ENCODE peak calls at places on chromosomes 5 and 9, in eight cellular contexts. L, J, X, I, V, U, S and D are unnamed samples.

GRCh38 chr5:6729400-6730310 is 16.4 kb downstream of the TENT4A start:
- DNase-seq in L (no peak), J (peak; percentile 27), X (no peak), I (peak; percentile 54), V (no peak), U (peak; percentile 51), S (no peak), D (no peak)

GRCh38 chr5:107566537-107566875 is 104.2 kb downstream of the EFNA5 start:
- DNase-seq in L (no peak), J (no peak), X (no peak), I (no peak), V (no peak), U (no peak), S (no peak), D (no peak)

GRCh38 chr5:98605010-98605425 is 168.4 kb upstream of the RGMB start:
- DNase-seq in L (no peak), J (no peak), X (no peak), I (no peak), V (no peak), U (no peak), S (no peak), D (no peak)

GRCh38 chr5:174601937-174602336 is 122.4 kb upstream of the MSX2 start:
- DNase-seq in L (no peak), J (no peak), X (no peak), I (no peak), V (no peak), U (no peak), S (no peak), D (no peak)

GRCh38 chr5:84635235-84636055 is 250.8 kb upstream of the EDIL3 start:
- DNase-seq in L (no peak), J (no peak), X (no peak), I (no peak), V (no peak), U (no peak), S (no peak), D (no peak)

GRCh38 chr5:168295574-168296201 is 4.2 kb downstream of the WWC1 start:
- DNase-seq in L (peak; percentile 46), J (peak; percentile 66), X (no peak), I (no peak), V (no peak), U (peak; percentile 71), S (peak; percentile 81), D (peak; percentile 42)

GRCh38 chr9:108257387-108257786 is 598.4 kb downstream of the ACTL7B start:
- DNase-seq in L (no peak), J (no peak), X (no peak), I (no peak), V (no peak), U (no peak), S (no peak), D (no peak)

GRCh38 chr9:90274725-90275124 is 367.9 kb downstream of the DIRAS2 start:
- DNase-seq in L (no peak), J (no peak), X (no peak), I (no peak), V (no peak), U (no peak), S (no peak), D (no peak)

GRCh38 chr5:53430618-53431252 is 49.7 kb upstream of the FST start:
- DNase-seq in L (no peak), J (no peak), X (peak; percentile 53), I (no peak), V (no peak), U (no peak), S (no peak), D (no peak)

GRCh38 chr5:82367930-82368329 is 89.8 kb upstream of the RPS23 start:
- DNase-seq in L (no peak), J (no peak), X (no peak), I (no peak), V (no peak), U (no peak), S (no peak), D (no peak)

GRCh38 chr5:82365744-82366228 is 87.6 kb upstream of the RPS23 start:
- DNase-seq in L (no peak), J (no peak), X (peak; percentile 89), I (no peak), V (no peak), U (no peak), S (no peak), D (no peak)

GRCh38 chr5:82363524-82363923 is 85.4 kb upstream of the RPS23 start:
- DNase-seq in L (no peak), J (no peak), X (no peak), I (no peak), V (no peak), U (no peak), S (no peak), D (no peak)

GRCh38 chr5:82365026-82365425 is 86.9 kb upstream of the RPS23 start:
- DNase-seq in L (no peak), J (no peak), X (no peak), I (no peak), V (no peak), U (no peak), S (no peak), D (no peak)

GRCh38 chr5:82364497-82364896 is 86.3 kb upstream of the RPS23 start:
- DNase-seq in L (no peak), J (no peak), X (no peak), I (no peak), V (no peak), U (no peak), S (no peak), D (no peak)
- TF ChIP-seq CTCF in L (peak; percentile 59), J (peak; percentile 18), X (peak; percentile 54), I (peak; percentile 55), V (peak; percentile 55), U (no peak), S (no peak), D (no peak)

GRCh38 chr5:179862296-179862695 is 3.7 kb upstream of the MRNIP start:
- DNase-seq in L (no peak), J (no peak), X (no peak), I (no peak), V (no peak), U (no peak), S (no peak), D (no peak)

GRCh38 chr5:179854356-179854755 is 4.3 kb downstream of the MRNIP start:
- DNase-seq in L (no peak), J (no peak), X (no peak), I (no peak), V (no peak), U (no peak), S (no peak), D (no peak)

GRCh38 chr5:179860301-179860700 is 1.7 kb upstream of the MRNIP start:
- DNase-seq in L (no peak), J (no peak), X (no peak), I (no peak), V (no peak), U (no peak), S (no peak), D (peak; percentile 39)

GRCh38 chr5:179858586-179859427 is at the start of gene MRNIP:
- DNase-seq in L (peak; percentile 78), J (peak; percentile 96), X (peak; percentile 86), I (peak; percentile 99), V (peak; percentile 97), U (peak; percentile 97), S (peak; percentile 93), D (peak; percentile 94)

DNA sequence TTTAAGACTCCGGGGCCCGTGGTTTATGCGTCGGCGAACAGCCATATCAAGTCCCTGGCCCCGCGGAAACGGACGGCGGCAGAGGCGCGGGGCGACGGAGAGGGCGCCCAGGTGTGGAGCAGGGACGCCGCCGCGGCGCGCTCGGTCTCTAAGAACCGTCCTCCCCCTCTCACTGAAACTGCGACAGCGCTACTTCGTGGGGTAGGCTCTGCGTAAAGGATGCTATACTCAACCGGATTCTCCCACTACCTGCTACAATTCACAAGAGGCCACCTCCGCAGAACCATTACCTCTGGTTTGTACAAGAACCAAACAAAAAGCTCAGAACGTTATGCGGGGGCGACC is 404 bp downstream of the MRNIP start:
- DNase-seq in L (no peak), J (peak; percentile 41), X (no peak), I (no peak), V (no peak), U (peak; percentile 44), S (no peak), D (no peak)
- H3K27ac ChIP-seq in L (no peak overlapping the region), J (peak overlapping the region; percentile 83), X (peak overlapping the region; percentile 73), I (peak overlapping the region; percentile 93), V (peak overlapping the region; percentile 93), U (peak overlapping the region; percentile 90), S (peak overlapping the region; percentile 92), D (peak overlapping the region; percentile 65)

DNA sequence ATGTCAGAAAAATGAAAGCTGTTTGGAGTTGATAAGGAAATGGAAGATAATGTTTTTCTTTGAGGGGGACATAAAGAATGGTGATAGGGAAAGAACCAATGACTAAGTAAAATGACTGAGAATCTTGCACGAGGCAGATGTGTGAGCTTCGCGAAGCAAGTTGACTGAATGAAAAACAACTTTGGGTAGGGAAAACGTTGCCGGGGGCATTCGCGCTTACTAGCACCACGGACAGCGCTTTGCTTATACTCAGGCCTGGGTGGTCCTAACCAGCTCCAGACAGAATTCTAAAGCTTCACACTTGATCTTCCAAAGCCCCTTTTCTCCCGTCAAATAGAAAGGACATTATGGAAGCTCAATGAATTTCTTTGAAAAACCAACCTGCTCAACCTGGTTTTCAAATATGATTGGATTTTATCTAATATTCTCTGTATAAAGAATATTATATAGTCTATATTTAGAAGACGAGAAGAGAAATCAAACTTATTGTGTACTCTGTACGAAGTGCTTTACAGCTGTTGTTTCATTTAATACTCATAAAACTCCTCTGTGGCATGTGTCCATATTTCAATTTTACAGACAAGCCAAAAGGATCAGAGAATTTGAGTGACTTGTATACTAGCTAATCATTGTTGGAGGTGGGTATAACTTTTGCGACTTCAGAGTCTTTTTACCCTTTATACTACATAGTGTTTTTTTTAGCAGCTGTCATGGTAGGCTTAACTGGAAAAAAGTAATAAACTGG is 1.9 kb upstream of the CDKN2B start:
- DNase-seq in L (no peak), J (no peak), X (no peak), I (no peak), V (no peak), U (no peak), S (no peak), D (no peak)
- H3K27me3 ChIP-seq in L (no peaks in the 10 kb centered on the region), J (peaks cover 1% of the 10 kb centered on the region), X (no peaks in the 10 kb centered on the region), I (peaks cover 6% of the 10 kb centered on the region), V (no peaks in the 10 kb centered on the region), U (peaks cover 54% of the 10 kb centered on the region), S (no peaks in the 10 kb centered on the region), D (peaks cover 27% of the 10 kb centered on the region)

GRCh38 chr5:50440651-50441478 is at the start of gene EMB:
- DNase-seq in L (no peak), J (peak; percentile 19), X (peak; percentile 31), I (peak; percentile 75), V (no peak), U (peak; percentile 66), S (peak; percentile 48), D (peak; percentile 50)
- TF ChIP-seq CTCF in L (no peak), J (no peak), X (peak; percentile 26), I (peak; percentile 25), V (no peak), U (no peak), S (no peak), D (no peak)

GRCh38 chr9:126151031-126151670 is 175.5 kb upstream of the MVB12B start:
- DNase-seq in L (no peak), J (no peak), X (no peak), I (no peak), V (no peak), U (peak; percentile 21), S (no peak), D (no peak)
- H3K27ac ChIP-seq in L (no peak overlapping the region), J (no peak overlapping the region), X (no peak overlapping the region), I (no peak overlapping the region), V (no peak overlapping the region), U (no peak overlapping the region), S (no peak overlapping the region), D (no peak overlapping the region)